ENCODE peak calls at places on chromosomes 13 and 19, in six cellular contexts. O is activated effector memory CD4-positive, alpha-beta T cell treated with anti-CD3 and anti-CD28 coated beads, Interleukin-2, amount 50 U/mL, for 16 hours; U is fibroblast of gingiva; G is A549; H is endothelial cell of umbilical vein; V is NCI-H2029. D is an unnamed sample.

GRCh38 chr13:80873589-80873988 is 532.7 kb upstream of the SPRY2 start:
- DNase-seq in O (no peak), U (no peak), G (no peak), H (no peak), V (no peak), D (peak; percentile 11)

GRCh38 chr13:52599037-52599852 is 43.0 kb upstream of the HNRNPA1L2 start:
- DNase-seq in O (no peak), U (peak; percentile 27), G (no peak), H (peak; percentile 92), V (no peak), D (peak; percentile 30)

GRCh38 chr13:65034266-65034665 is 2195.9 kb downstream of the PCDH9 start:
- DNase-seq in O (peak; percentile 54), U (no peak), G (no peak), H (no peak), V (no peak), D (no peak)

GRCh38 chr13:98997738-98998641 is 20.1 kb upstream of the DOCK9 start:
- DNase-seq in O (no peak), U (peak; percentile 54), G (peak; percentile 4), H (no peak), V (no peak), D (peak; percentile 68)

GRCh38 chr19:16381756-16382401 is 57.3 kb downstream of the KLF2 start:
- DNase-seq in O (peak; percentile 56), U (peak; percentile 92), G (no peak), H (no peak), V (no peak), D (no peak)

GRCh38 chr19:33064117-33064777 is 441 bp downstream of the RHPN2 start:
- DNase-seq in O (peak; percentile 70), U (no peak), G (no peak), H (no peak), V (peak; percentile 39), D (peak; percentile 34)

GRCh38 chr19:4597975-4598671 is 38.6 kb upstream of the SEMA6B start:
- DNase-seq in O (peak; percentile 69), U (no peak), G (peak; percentile 78), H (no peak), V (peak; percentile 28), D (peak; percentile 76)

GRCh38 chr13:71499944-71500514 is 367.0 kb downstream of the DACH1 start:
- DNase-seq in O (no peak), U (no peak), G (no peak), H (peak; percentile 77), V (no peak), D (no peak)

D was measured in Daoy.